ENCODE peak calls at places on chromosome 7, in six cellular contexts. C is SK-N-SH treated with all-trans-retinoic acid at 6 μM for 48 hours; L is IMR-90; R is stimulated activated naive CD8-positive, alpha-beta T cell treated with anti-CD3 and anti-CD28 coated beads, Interleukin-15, amount 100 ng/mL, for 72 hours; H is HepG2; X is T-helper 17 cell. N is an unnamed sample.

GRCh38 chr7:37247881-37248280 is 200.8 kb downstream of the ELMO1 start:
- ATAC-seq in C (no peak), L (no peak), R (no peak), H (no peak), X (no peak), N (no peak)

GRCh38 chr7:105219771-105220160 is 169.0 kb downstream of the SRPK2 start:
- ATAC-seq in C (peak), L (peak), R (no peak), H (no peak), X (no peak), N (no peak)

GRCh38 chr7:89760690-89761089 is 393.6 kb upstream of the STEAP1 start:
- ATAC-seq in C (no peak), L (no peak), R (peak), H (no peak), X (no peak), N (peak)

GRCh38 chr7:129308047-129308446 is 83.2 kb downstream of the AHCYL2 start:
- ATAC-seq in C (no peak), L (peak), R (no peak), H (no peak), X (no peak), N (no peak)

GRCh38 chr7:45098983-45099839 is 10.4 kb upstream of the NACAD start:
- ATAC-seq in C (peak), L (no peak), R (peak), H (peak), X (no peak), N (no peak)

GRCh38 chr7:122802211-122802833 is 83.9 kb downstream of the CADPS2 start:
- ATAC-seq in C (no peak), L (no peak), R (no peak), H (no peak), X (no peak), N (peak)

GRCh38 chr7:71521506-71521905 is 389.6 kb downstream of the GALNT17 start:
- ATAC-seq in C (no peak), L (no peak), R (no peak), H (no peak), X (no peak), N (no peak)

GRCh38 chr7:151063212-151063561 is 3.8 kb downstream of the SLC4A2 start:
- ATAC-seq in C (no peak), L (no peak), R (no peak), H (peak), X (no peak), N (no peak)

GRCh38 chr7:388461-388960 is 98.5 kb downstream of the FOXL3 start:
- ATAC-seq in C (no peak), L (no peak), R (no peak), H (peak), X (no peak), N (no peak)

GRCh38 chr7:139505563-139505962 is 17.9 kb upstream of the CLEC2L start:
- ATAC-seq in C (peak), L (no peak), R (no peak), H (peak), X (no peak), N (no peak)

GRCh38 chr7:1055491-1056005 is 11.2 kb downstream of the GPR146 start:
- ATAC-seq in C (no peak), L (no peak), R (peak), H (no peak), X (peak), N (no peak)

GRCh38 chr7:74526780-74527179 is 73.1 kb downstream of the GTF2IRD1 start:
- ATAC-seq in C (no peak), L (no peak), R (no peak), H (no peak), X (no peak), N (no peak)

GRCh38 chr7:74305987-74306736 is 17.0 kb downstream of the CLIP2 start:
- ATAC-seq in C (peak), L (no peak), R (peak), H (no peak), X (no peak), N (peak)

GRCh38 chr7:42994096-42994495 is 61.9 kb downstream of the MRPL32 start:
- ATAC-seq in C (no peak), L (no peak), R (no peak), H (no peak), X (no peak), N (no peak)

GRCh38 chr7:28173531-28173930 is 7.1 kb downstream of the JAZF1 start:
- ATAC-seq in C (no peak), L (no peak), R (no peak), H (no peak), X (no peak), N (no peak)

GRCh38 chr7:137441451-137441850 is 97.9 kb upstream of the PTN start:
- ATAC-seq in C (no peak), L (no peak), R (no peak), H (no peak), X (no peak), N (no peak)

GRCh38 chr7:158976468-158976848 is 120.1 kb downstream of the DYNC2I1 start:
- ATAC-seq in C (peak), L (peak), R (peak), H (peak), X (peak), N (peak)

GRCh38 chr7:81402227-81402626 is 367.6 kb downstream of the HGF start:
- ATAC-seq in C (no peak), L (no peak), R (no peak), H (no peak), X (no peak), N (no peak)

GRCh38 chr7:18313970-18314369 is 181.6 kb upstream of the HDAC9 start:
- ATAC-seq in C (no peak), L (no peak), R (no peak), H (no peak), X (no peak), N (no peak)

GRCh38 chr7:40542982-40543741 is 408.4 kb downstream of the SUGCT start:
- ATAC-seq in C (peak), L (no peak), R (no peak), H (no peak), X (no peak), N (no peak)

GRCh38 chr7:4806983-4807625 is 31.7 kb downstream of the AP5Z1 start:
- ATAC-seq in C (peak), L (no peak), R (peak), H (no peak), X (no peak), N (peak)

N was measured in stimulated activated memory B cell treated with anti-CD40 and anti-IgM and Interleukin-4, amounts not matched to agents 10 μg/mL and 1 μg/mL and 100 μg/mL, for 72 hours.